ENCODE peak calls at places on chromosomes 3 and 15, in five cellular contexts. M, D, Z, J and R are unnamed samples.

GRCh38 chr3:169082076-169082475 is 581.4 kb downstream of the MECOM start:
- DNase-seq in Z (no peak), J (no peak), M (no peak), D (no peak), R (no peak)

GRCh38 chr3:66372681-66373350 is 128.0 kb downstream of the LRIG1 start:
- DNase-seq in Z (peak), D (no peak), M (no peak), J (peak), R (peak)

GRCh38 chr3:160622263-160623045 is 54.5 kb upstream of the ARL14 start:
- DNase-seq in D (no peak), J (no peak), M (no peak), Z (no peak), R (no peak)

GRCh38 chr15:76147906-76148553 is 88.2 kb downstream of the TMEM266 start:
- DNase-seq in D (peak), Z (no peak), J (peak), M (peak), R (peak)

GRCh38 chr15:67021455-67021854 is 43.9 kb upstream of the SMAD3 start:
- DNase-seq in J (no peak), M (no peak), Z (no peak), D (no peak), R (no peak)

GRCh38 chr15:58547628-58548307 is 116.0 kb downstream of the LIPC start:
- DNase-seq in J (no peak), M (no peak), Z (no peak), D (no peak), R (no peak)

GRCh38 chr15:69044899-69045298 is 30.4 kb downstream of the NOX5 start:
- DNase-seq in M (no peak), Z (no peak), J (no peak), D (no peak), R (peak)

GRCh38 chr15:48385431-48385830 is 54.2 kb downstream of the DUT start:
- DNase-seq in D (no peak), J (no peak), Z (no peak), M (no peak), R (no peak)

GRCh38 chr15:50146661-50147060 is 27.6 kb upstream of the ATP8B4 start:
- DNase-seq in M (no peak), J (no peak), Z (no peak), D (no peak), R (no peak)

GRCh38 chr3:32493437-32494414 is 8.9 kb downstream of the CMTM6 start:
- DNase-seq in J (no peak), Z (no peak), M (no peak), D (no peak), R (no peak)

GRCh38 chr15:72193781-72194396 is 3.7 kb downstream of the GRAMD2A start:
- DNase-seq in Z (no peak), M (no peak), J (no peak), D (no peak), R (no peak)

GRCh38 chr15:75620043-75620775 is 5.3 kb downstream of the SNUPN start:
- DNase-seq in D (no peak), M (no peak), Z (no peak), J (no peak), R (no peak)

GRCh38 chr3:38247366-38248035 is 18.1 kb upstream of the SLC22A13 start:
- DNase-seq in Z (peak), D (no peak), J (no peak), M (peak), R (peak)

GRCh38 chr3:54874816-54875556 is 52.9 kb downstream of the LRTM1 start:
- DNase-seq in Z (no peak), J (no peak), D (no peak), M (no peak), R (no peak)

GRCh38 chr3:74301058-74301457 is 313.4 kb downstream of the CNTN3 start:
- DNase-seq in M (no peak), Z (no peak), D (peak), J (no peak), R (no peak)

GRCh38 chr15:29849218-29849617 is 26.9 kb upstream of the TJP1 start:
- DNase-seq in Z (no peak), J (no peak), M (no peak), D (no peak), R (no peak)

GRCh38 chr3:186013312-186013711 is 75.5 kb upstream of the TRA2B start:
- DNase-seq in D (no peak), M (no peak), J (no peak), Z (no peak), R (no peak)

GRCh38 chr3:52055537-52056351 is 627 bp downstream of the DUSP7 start:
- DNase-seq in J (peak), M (no peak), Z (peak), D (peak), R (peak)

GRCh38 chr15:71784719-71785118 is 25.6 kb upstream of the NR2E3 start:
- DNase-seq in Z (no peak), M (no peak), J (peak), D (no peak), R (no peak)

GRCh38 chr15:89472785-89473256 is 23.6 kb downstream of the RHCG start:
- DNase-seq in D (peak), Z (peak), M (peak), J (peak), R (peak)

GRCh38 chr3:188051801-188052228 is 102.1 kb upstream of the LPP start:
- DNase-seq in Z (no peak), D (no peak), J (no peak), M (no peak), R (no peak)

GRCh38 chr15:92963794-92964193 is 63.7 kb downstream of the CHD2 start:
- DNase-seq in J (no peak), D (no peak), Z (no peak), M (no peak), R (no peak)

GRCh38 chr3:8765528-8765927 is 3.9 kb downstream of the OXTR start:
- DNase-seq in J (no peak), M (no peak), Z (no peak), D (no peak), R (no peak)

GRCh38 chr3:151923901-151924300 is 50.5 kb downstream of the SUCNR1 start:
- DNase-seq in D (no peak), Z (no peak), M (no peak), J (no peak), R (no peak)

GRCh38 chr3:48505146-48505545 is 1.2 kb upstream of the SHISA5 start:
- DNase-seq in M (no peak), D (no peak), J (no peak), Z (no peak), R (no peak)

GRCh38 chr15:93288718-93289117 is 199.7 kb upstream of the RGMA start:
- DNase-seq in D (no peak), J (no peak), Z (no peak), M (no peak), R (no peak)

GRCh38 chr15:26899658-26900057 is 32.8 kb downstream of the GABRA5 start:
- DNase-seq in M (no peak), J (no peak), D (no peak), Z (no peak), R (no peak)

GRCh38 chr3:177816667-177817208 is 619.5 kb upstream of the TBL1XR1 start:
- DNase-seq in M (peak), D (no peak), Z (peak), J (no peak), R (peak)

GRCh38 chr3:184814214-184814613 is 2.2 kb downstream of the VPS8 start:
- DNase-seq in J (no peak), Z (no peak), D (no peak), M (no peak), R (no peak)

GRCh38 chr3:113231391-113231790 is 20.0 kb downstream of the BOC start:
- DNase-seq in M (no peak), J (no peak), D (no peak), Z (no peak), R (no peak)

GRCh38 chr15:101702077-101702476 is 22.2 kb downstream of the TARS3 start:
- DNase-seq in J (no peak), Z (no peak), M (no peak), D (no peak), R (no peak)

GRCh38 chr3:132448211-132448961 is 31.1 kb downstream of the DNAJC13 start:
- DNase-seq in J (no peak), D (no peak), Z (no peak), M (no peak), R (no peak)

GRCh38 chr3:13416002-13416793 is 3.9 kb downstream of the NUP210 start:
- DNase-seq in Z (no peak), M (no peak), J (no peak), D (no peak), R (peak)

GRCh38 chr15:88648357-88649214 is 9.8 kb downstream of the ISG20 start:
- DNase-seq in J (no peak), M (no peak), Z (no peak), D (peak), R (no peak)

GRCh38 chr15:40879609-40880008 is 5.6 kb upstream of the RHOV start:
- DNase-seq in M (no peak), Z (no peak), J (peak), D (no peak), R (no peak)

GRCh38 chr3:129061077-129061887 is 703 bp downstream of the GP9 start:
- DNase-seq in Z (no peak), M (no peak), J (no peak), D (no peak), R (no peak)

GRCh38 chr3:155390361-155390760 is 96.9 kb upstream of the STRIT1 start:
- DNase-seq in J (no peak), Z (no peak), M (no peak), D (no peak), R (no peak)

GRCh38 chr3:14524920-14525660 is 15.1 kb downstream of the GRIP2 start:
- DNase-seq in D (no peak), J (no peak), M (no peak), Z (no peak), R (no peak)

GRCh38 chr3:181230258-181230657 is 240.7 kb upstream of the DNAJC19 start:
- DNase-seq in M (no peak), Z (no peak), J (no peak), D (no peak), R (no peak)

GRCh38 chr3:193791041-193792032 is 198.3 kb downstream of the OPA1 start:
- DNase-seq in J (no peak), Z (no peak), D (no peak), M (no peak), R (peak)
- TF ChIP-seq JUND in J (no peak), Z (no peak), D (no peak), M (no peak), R (no peak)

GRCh38 chr3:25426408-25426807 is 1.7 kb upstream of the RARB start:
- DNase-seq in D (no peak), Z (no peak), M (no peak), J (no peak), R (no peak)

GRCh38 chr3:25420885-25421284 is 7.2 kb upstream of the RARB start:
- DNase-seq in Z (no peak), J (no peak), D (no peak), M (no peak), R (no peak)

GRCh38 chr3:25421747-25422146 is 6.3 kb upstream of the RARB start:
- DNase-seq in D (no peak), J (no peak), Z (peak), M (no peak), R (no peak)

GRCh38 chr3:25424238-25425013 is 3.6 kb upstream of the RARB start:
- DNase-seq in J (no peak), Z (no peak), D (peak), M (no peak), R (no peak)

DNA sequence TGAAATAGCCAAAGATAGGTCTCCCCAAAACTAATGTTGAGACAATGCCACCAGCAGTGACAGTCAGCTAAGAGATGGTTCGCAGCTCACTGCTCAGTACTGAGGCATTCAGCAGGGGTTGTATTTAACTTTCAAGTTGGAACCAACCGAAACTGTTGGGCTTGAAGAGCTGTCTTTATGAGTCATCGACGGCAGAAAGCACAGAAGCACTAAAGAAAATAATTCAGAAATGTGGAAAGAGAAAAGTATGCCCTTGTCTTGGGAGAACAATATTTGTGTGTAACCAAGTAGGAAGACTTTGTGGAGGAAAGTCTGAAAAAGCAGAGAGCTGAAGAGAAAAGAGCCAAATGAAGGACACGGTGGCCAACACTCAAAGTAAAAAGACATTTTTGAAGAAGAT is 4.3 kb upstream of the RARB start:
- DNase-seq in J (no peak), D (no peak), Z (no peak), M (no peak), R (no peak)
- TF ChIP-seq JUND in J (no peak), D (no peak), Z (no peak), M (no peak), R (no peak)

GRCh38 chr3:43192028-43192427 is 86.1 kb upstream of the POMGNT2 start:
- DNase-seq in J (no peak), D (no peak), M (no peak), Z (no peak), R (no peak)

GRCh38 chr3:43190682-43191081 is 84.8 kb upstream of the POMGNT2 start:
- DNase-seq in D (no peak), J (no peak), Z (no peak), M (no peak), R (no peak)

GRCh38 chr3:43191116-43191515 is 85.2 kb upstream of the POMGNT2 start:
- DNase-seq in Z (no peak), M (no peak), D (no peak), J (no peak), R (no peak)

GRCh38 chr3:43194490-43195115 is 88.7 kb upstream of the POMGNT2 start:
- DNase-seq in J (no peak), Z (no peak), M (no peak), D (no peak), R (no peak)

DNA sequence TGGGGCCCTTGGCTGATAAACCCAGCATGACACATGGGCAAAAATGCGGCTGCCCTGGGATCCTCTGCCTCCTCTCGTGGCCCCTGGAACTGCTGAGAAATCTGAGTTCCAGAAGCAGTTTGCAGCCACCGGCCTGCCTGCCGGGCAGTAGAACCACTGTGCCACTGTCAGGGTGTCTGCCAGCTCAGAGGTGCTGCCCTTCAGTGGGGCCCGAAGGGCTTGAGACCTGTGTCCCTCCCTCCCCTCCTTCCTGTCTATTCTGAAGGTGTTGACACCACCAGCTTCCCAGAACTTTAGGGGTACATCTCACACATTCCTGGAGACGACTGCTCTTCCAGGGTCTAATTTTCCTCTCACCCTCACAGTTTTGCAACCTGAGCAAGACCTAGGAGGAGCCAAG is 88.2 kb upstream of the POMGNT2 start:
- DNase-seq in J (no peak), M (no peak), Z (no peak), D (no peak), R (no peak)
- TF ChIP-seq JUND in J (no peak), M (no peak), Z (no peak), D (no peak), R (no peak)

DNA sequence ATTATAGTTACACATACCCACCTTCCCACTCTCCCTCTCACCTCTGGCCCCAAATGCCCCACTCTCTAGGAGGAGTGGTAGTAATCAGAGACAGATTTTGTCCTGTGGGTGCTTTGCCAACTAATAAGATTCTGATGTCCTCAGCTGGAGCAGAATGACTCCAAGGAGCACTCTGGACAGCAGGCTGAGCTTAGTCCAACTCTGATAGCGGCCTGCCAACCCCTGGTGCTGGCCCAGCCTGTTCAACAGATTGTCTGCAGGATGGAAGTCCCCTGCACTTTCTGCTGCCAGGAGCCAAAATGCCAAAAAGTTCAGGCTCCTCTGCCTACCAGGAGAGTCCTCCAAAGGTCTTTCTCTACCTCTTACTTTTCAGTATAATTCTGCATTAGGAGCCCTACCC is 160.5 kb upstream of the UMPS start:
- DNase-seq in Z (no peak), D (no peak), M (no peak), J (no peak), R (no peak)
- TF ChIP-seq JUND in Z (no peak), D (no peak), M (no peak), J (no peak), R (no peak)

GRCh38 chr3:111229301-111229700 is 157.7 kb downstream of the NECTIN3 start:
- DNase-seq in J (no peak), Z (no peak), D (no peak), M (no peak), R (no peak)

DNA sequence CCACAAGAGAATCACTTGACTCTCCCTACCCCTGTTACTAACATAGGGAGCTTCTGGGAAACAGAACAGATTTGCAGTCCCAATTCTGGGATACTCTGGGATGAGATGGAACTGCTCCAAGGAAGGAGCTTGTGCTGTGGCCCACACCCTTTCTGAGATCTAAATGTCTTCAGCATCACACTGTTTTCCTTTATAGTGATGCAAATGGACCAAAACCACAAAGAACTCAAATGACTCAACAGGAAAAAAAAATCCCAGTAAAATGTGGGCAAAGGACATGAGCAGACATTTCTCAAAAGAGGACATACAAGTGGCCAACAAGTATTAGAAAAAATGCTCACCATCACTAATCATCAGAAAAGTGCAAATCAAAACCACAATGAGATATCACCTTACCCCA is 155.6 kb downstream of the NECTIN3 start:
- DNase-seq in D (no peak), Z (no peak), M (no peak), J (no peak), R (no peak)
- TF ChIP-seq JUND in D (no peak), Z (no peak), M (no peak), J (no peak), R (no peak)

DNA sequence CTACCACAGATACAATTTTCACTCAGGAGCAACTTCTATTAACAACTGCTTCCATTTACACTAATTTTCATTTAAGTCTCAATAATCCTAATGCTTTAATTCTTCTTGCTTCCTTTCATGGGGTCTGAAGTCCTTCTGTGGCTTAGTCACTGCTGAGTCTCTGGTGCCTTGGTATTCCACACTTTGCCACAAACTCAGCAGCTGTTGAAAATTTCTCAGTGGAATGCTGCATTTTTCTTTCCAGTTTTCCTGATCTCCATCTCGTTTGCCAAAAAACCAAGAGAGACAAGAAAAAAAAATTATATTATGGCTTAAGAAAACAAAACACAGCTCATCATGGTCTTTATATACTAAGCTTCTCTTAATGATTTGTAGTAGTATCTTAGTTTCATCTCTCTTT is 269.2 kb upstream of the AZI2 start:
- DNase-seq in D (no peak), M (no peak), J (no peak), Z (no peak), R (no peak)
- TF ChIP-seq JUND in D (no peak), M (no peak), J (no peak), Z (no peak), R (no peak)

DNA sequence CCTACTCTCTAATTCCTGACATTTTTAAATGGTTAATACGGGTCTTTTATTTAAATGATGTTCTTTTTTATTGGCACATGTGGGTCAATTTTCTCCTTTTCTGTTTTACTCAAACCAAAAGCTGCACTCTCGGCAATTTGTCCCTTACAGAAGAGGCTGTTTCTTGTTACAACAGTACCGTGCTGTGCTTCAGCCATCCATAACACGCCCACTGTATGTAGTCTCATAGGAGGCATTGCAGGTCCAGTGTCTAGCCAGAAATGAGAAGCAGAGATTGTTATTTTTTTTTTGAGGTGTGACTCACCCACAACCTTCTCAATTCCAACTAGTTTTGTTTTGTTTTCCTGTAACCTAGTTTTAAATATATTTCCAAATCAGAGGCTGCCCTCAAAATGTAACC is 164.6 kb downstream of the GMNC start:
- DNase-seq in Z (no peak), D (no peak), J (no peak), M (no peak), R (no peak)
- TF ChIP-seq JUND in Z (no peak), D (no peak), J (no peak), M (no peak), R (no peak)

GRCh38 chr3:194472290-194472920 is 14.4 kb downstream of the ATP13A3 start:
- DNase-seq in Z (peak), J (peak), M (peak), D (peak), R (no peak)
- TF ChIP-seq JUND in Z (no peak), J (no peak), M (no peak), D (no peak), R (no peak)